ENCODE peak calls at places on chromosome 18, in five cellular contexts. One of them, this sample, is unnamed.
A peak's percentile ranks its signal among the peaks of the same experiment; 100 is the strongest.

GRCh38 chr18:23927821-23928746 is 86.5 kb upstream of the TTC39C start:
- DNase-seq in Caki2: no peak
- DNase-seq in foreskin fibroblast: no peak
- DNase-seq in CD8-positive, alpha-beta memory T cell: no peak
- DNase-seq in GM03348: no peak
- DNase-seq in this sample: no peak

GRCh38 chr18:55302337-55302833 is 285.6 kb downstream of the TCF4 start:
- DNase-seq in Caki2: no peak
- DNase-seq in foreskin fibroblast: peak; percentile 75
- DNase-seq in CD8-positive, alpha-beta memory T cell: no peak
- DNase-seq in GM03348: peak; percentile 26
- DNase-seq in this sample: no peak

GRCh38 chr18:78499586-78499985 is 480.0 kb upstream of the SALL3 start:
- DNase-seq in Caki2: no peak
- DNase-seq in foreskin fibroblast: no peak
- DNase-seq in CD8-positive, alpha-beta memory T cell: no peak
- DNase-seq in GM03348: no peak
- DNase-seq in this sample: no peak

GRCh38 chr18:56575819-56576663 is 62.4 kb downstream of the TXNL1 start:
- DNase-seq in Caki2: peak; percentile 19
- DNase-seq in foreskin fibroblast: peak; percentile 80
- DNase-seq in CD8-positive, alpha-beta memory T cell: no peak
- DNase-seq in GM03348: peak; percentile 70
- DNase-seq in this sample: no peak

GRCh38 chr18:35041752-35042379 is 653 bp downstream of the MAPRE2 start:
- DNase-seq in Caki2: peak; percentile 10
- DNase-seq in foreskin fibroblast: no peak
- DNase-seq in CD8-positive, alpha-beta memory T cell: no peak
- DNase-seq in GM03348: no peak
- DNase-seq in this sample: no peak

GRCh38 chr18:2656237-2657042 is 914 bp downstream of the SMCHD1 start:
- DNase-seq in Caki2: peak; percentile 43
- DNase-seq in foreskin fibroblast: peak; percentile 63
- DNase-seq in CD8-positive, alpha-beta memory T cell: peak; percentile 49
- DNase-seq in GM03348: peak; percentile 72
- DNase-seq in this sample: peak; percentile 45

GRCh38 chr18:13289501-13290205 is 71.1 kb downstream of the LDLRAD4 start:
- DNase-seq in Caki2: no peak
- DNase-seq in foreskin fibroblast: no peak
- DNase-seq in CD8-positive, alpha-beta memory T cell: no peak
- DNase-seq in GM03348: peak; percentile 83
- DNase-seq in this sample: no peak

GRCh38 chr18:54254265-54254758 is 15.0 kb upstream of the POLI start:
- DNase-seq in Caki2: peak; percentile 14
- DNase-seq in foreskin fibroblast: peak; percentile 52
- DNase-seq in CD8-positive, alpha-beta memory T cell: no peak
- DNase-seq in GM03348: peak; percentile 13
- DNase-seq in this sample: no peak

GRCh38 chr18:25351773-25352628 is at the start of gene ZNF521:
- DNase-seq in Caki2: peak; percentile 69
- DNase-seq in foreskin fibroblast: peak; percentile 96
- DNase-seq in CD8-positive, alpha-beta memory T cell: no peak
- DNase-seq in GM03348: peak; percentile 93
- DNase-seq in this sample: peak; percentile 2

GRCh38 chr18:6811816-6812215 is 82.3 kb downstream of the ARHGAP28 start:
- DNase-seq in Caki2: no peak
- DNase-seq in foreskin fibroblast: no peak
- DNase-seq in CD8-positive, alpha-beta memory T cell: no peak
- DNase-seq in GM03348: no peak
- DNase-seq in this sample: no peak